ENCODE peak calls at places on chromosomes 1 and 21, in six cellular contexts. D is endothelial cell of umbilical vein; N is IMR-90; K is natural killer cell treated with Interleukin-12 subunit alpha and Interleukin-12 subunit beta and Interleukin-15 and Interleukin-18, amount 100 ng/mL, for 72 hours; S is uterus; W is LoVo. T is an unnamed sample.

GRCh38 chr1:12469493-12469892 is 148.5 kb downstream of the DHRS3 start:
- DNase-seq in S (no peak), W (no peak), K (no peak), N (no peak), D (no peak), T (no peak)

GRCh38 chr1:202810193-202810614 is 550 bp upstream of the PCAT6 start:
- DNase-seq in S (no peak), W (no peak), K (no peak), N (no peak), D (no peak), T (no peak)

GRCh38 chr1:243796016-243796415 is 54.0 kb downstream of the AKT3 start:
- DNase-seq in W (no peak), K (no peak), S (no peak), D (no peak), N (no peak), T (no peak)

GRCh38 chr21:36437745-36438128 is 42.2 kb downstream of the CLDN14 start:
- DNase-seq in K (no peak), S (peak; percentile 23), W (no peak), D (peak; percentile 74), N (peak; percentile 97), T (no peak)

GRCh38 chr21:42463861-42464515 is 32.0 kb downstream of the RSPH1 start:
- DNase-seq in W (peak; percentile 28), S (no peak), K (peak; percentile 64), D (peak; percentile 52), N (peak; percentile 68), T (peak; percentile 80)

GRCh38 chr1:168419746-168420145 is 124.1 kb downstream of the XCL2 start:
- DNase-seq in S (no peak), K (no peak), N (no peak), D (no peak), W (no peak), T (no peak)

GRCh38 chr1:58881471-58881994 is 97.7 kb upstream of the JUN start:
- DNase-seq in S (no peak), D (peak; percentile 69), W (peak; percentile 90), N (peak; percentile 82), K (peak; percentile 76), T (no peak)

GRCh38 chr1:153119491-153119971 is 6.2 kb upstream of the SPRR2F start:
- DNase-seq in D (no peak), K (no peak), W (no peak), N (no peak), S (no peak), T (no peak)

GRCh38 chr1:206586501-206587445 is 25.5 kb downstream of the EIF2D start:
- DNase-seq in D (no peak), K (no peak), N (no peak), S (no peak), W (no peak), T (no peak)

GRCh38 chr21:44791993-44792392 is 9.6 kb downstream of the UBE2G2 start:
- DNase-seq in N (no peak), K (no peak), D (no peak), S (no peak), W (no peak), T (no peak)

GRCh38 chr21:42542196-42542595 is 28.5 kb downstream of the SLC37A1 start:
- DNase-seq in W (no peak), D (no peak), K (no peak), N (no peak), S (no peak), T (no peak)

GRCh38 chr1:1777510-1777909 is 760 bp downstream of the NADK start:
- DNase-seq in W (peak; percentile 30), N (no peak), K (no peak), S (no peak), D (no peak), T (peak; percentile 9)

GRCh38 chr1:12552951-12553921 is 64.8 kb downstream of the DHRS3 start:
- DNase-seq in N (no peak), S (no peak), K (no peak), D (no peak), W (no peak), T (no peak)

GRCh38 chr1:31703431-31704260 is at the start of gene COL16A1:
- DNase-seq in S (peak; percentile 92), N (peak; percentile 52), W (no peak), K (no peak), D (no peak), T (no peak)

GRCh38 chr1:241842565-241842964 is 5.4 kb upstream of the EXO1 start:
- DNase-seq in W (no peak), D (no peak), S (no peak), K (no peak), N (peak; percentile 81), T (no peak)

GRCh38 chr1:70382682-70383081 is 28.2 kb upstream of the ANKRD13C start:
- DNase-seq in S (no peak), N (no peak), W (no peak), K (no peak), D (no peak), T (no peak)

T was measured in KG1.